ENCODE peak calls at places on chromosomes 2 and 18, in six cellular contexts. U is SW 1271, R is skeletal muscle cell, A is NCI-H1417, B is neural progenitor cell, X is putamen. I is an unnamed sample.

GRCh38 chr18:46718501-46719341 is 38.1 kb downstream of the ST8SIA5 start:
- DNase-seq in U (peak), R (peak), A (no peak), B (no peak), X (no peak), I (no peak)

GRCh38 chr2:157438907-157439791 is 4.7 kb downstream of the CYTIP start:
- DNase-seq in U (no peak), R (no peak), A (no peak), B (no peak), X (no peak), I (no peak)

GRCh38 chr18:28281400-28281799 is 104.5 kb upstream of the CDH2 start:
- DNase-seq in U (no peak), R (no peak), A (no peak), B (no peak), X (no peak), I (no peak)

GRCh38 chr18:36829362-36830140 is 624 bp downstream of the KIAA1328 start:
- DNase-seq in U (peak), R (no peak), A (no peak), B (peak), X (peak), I (no peak)

GRCh38 chr2:174589334-174589733 is 8.3 kb downstream of the WIPF1 start:
- DNase-seq in U (no peak), R (no peak), A (no peak), B (no peak), X (no peak), I (no peak)

GRCh38 chr2:171210864-171211431 is 50.3 kb upstream of the TLK1 start:
- DNase-seq in U (no peak), R (no peak), A (no peak), B (no peak), X (no peak), I (no peak)

GRCh38 chr2:28586864-28587263 is 91.0 kb downstream of the PLB1 start:
- DNase-seq in U (no peak), R (no peak), A (no peak), B (no peak), X (no peak), I (no peak)

GRCh38 chr2:233025706-233026105 is 6.8 kb upstream of the NEU2 start:
- DNase-seq in U (no peak), R (no peak), A (no peak), B (no peak), X (no peak), I (no peak)

GRCh38 chr2:227805578-227805977 is 8.1 kb upstream of the CCL20 start:
- DNase-seq in U (no peak), R (no peak), A (no peak), B (no peak), X (peak), I (no peak)

GRCh38 chr2:84873350-84873749 is 7.5 kb downstream of the TRABD2A start:
- DNase-seq in U (no peak), R (no peak), A (no peak), B (no peak), X (no peak), I (no peak)

GRCh38 chr2:11746807-11747459 is 501 bp downstream of the LPIN1 start:
- DNase-seq in U (peak), R (no peak), A (peak), B (peak), X (peak), I (peak)

GRCh38 chr2:17298453-17298852 is 219.8 kb downstream of the RAD51AP2 start:
- DNase-seq in U (no peak), R (no peak), A (no peak), B (no peak), X (no peak), I (no peak)

GRCh38 chr2:186716899-186717811 is 23.3 kb downstream of the FAM171B start:
- DNase-seq in U (no peak), R (peak), A (no peak), B (peak), X (no peak), I (peak)